ENCODE peak calls at places on chromosomes 7 and 10, in seven cellular contexts. X is heart right ventricle, P is cardiac muscle cell, G is body of pancreas, F is colonic mucosa, V is stomach, E is thoracic aorta. R is an unnamed sample.

GRCh38 chr10:128643658-128644057 is 517.4 kb upstream of the MKI67 start:
- DNase-seq in X (no peak), G (no peak), F (no peak), E (no peak), P (no peak), V (no peak), R (no peak)

GRCh38 chr7:32670105-32670504 is 174.8 kb downstream of the AVL9 start:
- DNase-seq in G (no peak), V (peak; percentile 31), E (no peak), F (peak; percentile 68), X (no peak), P (peak; percentile 36), R (peak; percentile 91)

GRCh38 chr10:114131094-114131493 is 42.9 kb downstream of the CCDC186 start:
- DNase-seq in F (no peak), X (no peak), G (no peak), E (no peak), P (no peak), V (no peak), R (no peak)

GRCh38 chr10:91700273-91700672 is 67.4 kb upstream of the PPP1R3C start:
- DNase-seq in P (no peak), E (peak; percentile 15), X (no peak), V (no peak), F (no peak), G (no peak), R (no peak)

GRCh38 chr7:81167934-81168333 is 249.1 kb upstream of the SEMA3C start:
- DNase-seq in V (no peak), E (no peak), X (no peak), P (no peak), F (no peak), G (no peak), R (no peak)

GRCh38 chr10:29174389-29174788 is 114.5 kb upstream of the LYZL1 start:
- DNase-seq in G (no peak), X (no peak), P (no peak), F (no peak), V (no peak), E (no peak), R (no peak)

GRCh38 chr7:88350118-88350517 is 43.4 kb upstream of the STEAP4 start:
- DNase-seq in E (no peak), G (no peak), X (no peak), V (no peak), F (no peak), P (no peak), R (no peak)

GRCh38 chr10:73968101-73968515 is 29.8 kb upstream of the VCL start:
- DNase-seq in V (no peak), G (no peak), F (no peak), P (peak; percentile 57), E (no peak), X (no peak), R (no peak)

GRCh38 chr7:44748948-44749731 is 493 bp downstream of the ZMIZ2 start:
- DNase-seq in F (no peak), G (no peak), V (no peak), E (no peak), X (no peak), P (no peak), R (no peak)

GRCh38 chr10:21764790-21765189 is 230.8 kb downstream of the MLLT10 start:
- DNase-seq in P (no peak), V (no peak), F (no peak), X (no peak), G (no peak), E (no peak), R (no peak)

GRCh38 chr7:92837214-92837749 is 909 bp upstream of the CDK6 start:
- DNase-seq in E (no peak), F (no peak), V (no peak), X (no peak), P (peak; percentile 35), G (no peak), R (no peak)

GRCh38 chr10:48604408-48605263 is at the start of gene ARHGAP22:
- DNase-seq in F (peak; percentile 58), E (peak; percentile 22), G (no peak), V (no peak), P (peak; percentile 43), X (peak; percentile 42), R (peak; percentile 11)

GRCh38 chr10:34716958-34717357 is 98.1 kb downstream of the PARD3 start:
- DNase-seq in G (no peak), P (no peak), V (no peak), E (no peak), F (no peak), X (no peak), R (peak; percentile 28)

GRCh38 chr7:139043823-139044812 is 8.3 kb upstream of the ZC3HAV1L start:
- DNase-seq in E (no peak), F (peak; percentile 33), X (no peak), P (no peak), V (peak; percentile 55), G (no peak), R (peak; percentile 27)

GRCh38 chr7:80443336-80443735 is 68.5 kb downstream of the GNAT3 start:
- DNase-seq in F (no peak), X (no peak), G (no peak), P (peak; percentile 19), E (no peak), V (no peak), R (no peak)

GRCh38 chr7:7731732-7732131 is 13.3 kb upstream of the RPA3 start:
- DNase-seq in F (no peak), E (no peak), P (no peak), G (no peak), V (no peak), X (no peak), R (peak; percentile 48)

GRCh38 chr7:64612452-64612851 is 49.6 kb upstream of the ZNF680 start:
- DNase-seq in P (no peak), X (no peak), F (no peak), E (no peak), G (peak; percentile 15), V (no peak), R (no peak)

GRCh38 chr7:64613653-64614052 is 50.8 kb upstream of the ZNF680 start:
- DNase-seq in F (no peak), X (no peak), E (no peak), V (no peak), G (no peak), P (no peak), R (no peak)

GRCh38 chr7:64610997-64611396 is 48.1 kb upstream of the ZNF680 start:
- DNase-seq in V (no peak), P (no peak), F (no peak), E (no peak), G (no peak), X (no peak), R (no peak)

GRCh38 chr7:64614812-64615211 is 51.1 kb upstream of the ZNF107 start:
- DNase-seq in X (no peak), F (no peak), E (no peak), G (no peak), V (no peak), P (no peak), R (no peak)

GRCh38 chr7:64611717-64612116 is 48.8 kb upstream of the ZNF680 start:
- DNase-seq in E (no peak), V (no peak), P (no peak), X (no peak), G (no peak), F (no peak), R (no peak)
- H3K9me3 ChIP-seq in E (no peaks in the 10 kb centered on the region), V (no peaks in the 10 kb centered on the region), P (no peaks in the 10 kb centered on the region), X (no peaks in the 10 kb centered on the region), G (no peaks in the 10 kb centered on the region), F (no peaks in the 10 kb centered on the region), R (no peaks in the 10 kb centered on the region)

GRCh38 chr10:130713731-130714130 is 577.5 kb downstream of the GLRX3 start:
- DNase-seq in F (no peak), V (no peak), E (no peak), P (no peak), X (no peak), G (no peak), R (no peak)
- H3K9me3 ChIP-seq in F (no peaks in the 10 kb centered on the region), V (no peaks in the 10 kb centered on the region), E (no peaks in the 10 kb centered on the region), P (no peaks in the 10 kb centered on the region), X (no peaks in the 10 kb centered on the region), G (no peaks in the 10 kb centered on the region), R (no peaks in the 10 kb centered on the region)

GRCh38 chr10:130329792-130330191 is 193.6 kb downstream of the GLRX3 start:
- DNase-seq in E (no peak), X (no peak), P (no peak), V (no peak), F (no peak), G (no peak), R (no peak)

GRCh38 chr10:130326954-130327353 is 190.8 kb downstream of the GLRX3 start:
- DNase-seq in V (no peak), G (no peak), F (no peak), P (no peak), X (no peak), E (no peak), R (no peak)
- H3K9me3 ChIP-seq in V (peaks cover 58% of the 10 kb centered on the region), G (no peaks in the 10 kb centered on the region), F (no peaks in the 10 kb centered on the region), P (no peaks in the 10 kb centered on the region), X (no peaks in the 10 kb centered on the region), E (no peaks in the 10 kb centered on the region), R (no peaks in the 10 kb centered on the region)

DNA sequence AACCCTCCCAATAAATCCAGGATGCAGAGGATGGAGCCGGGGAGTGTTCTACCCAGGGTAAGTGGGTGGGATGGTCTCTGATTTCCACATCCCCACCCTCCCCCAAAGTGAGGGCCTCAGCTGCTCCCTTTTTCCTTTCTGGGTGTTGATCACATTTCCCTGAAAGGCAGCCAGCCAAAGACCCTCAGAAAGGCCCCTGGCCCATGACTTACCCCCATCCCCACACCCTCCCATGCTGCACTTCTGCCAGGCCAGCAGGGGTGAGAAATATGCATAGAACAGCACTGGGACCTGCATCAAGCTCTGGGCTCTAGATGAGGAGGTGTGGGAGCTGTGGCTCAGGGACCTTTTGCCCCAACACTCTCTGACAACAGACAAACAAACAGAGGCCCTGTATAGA is 927.3 kb upstream of the ZNF722 start:
- DNase-seq in P (no peak), V (peak; percentile 7), G (no peak), E (no peak), X (no peak), F (no peak), R (no peak)
- H3K9me3 ChIP-seq in P (no peaks in the 10 kb centered on the region), V (peaks cover 88% of the 10 kb centered on the region), G (no peaks in the 10 kb centered on the region), E (no peaks in the 10 kb centered on the region), X (peaks cover 6% of the 10 kb centered on the region), F (no peaks in the 10 kb centered on the region), R (peaks cover 8% of the 10 kb centered on the region)

GRCh38 chr7:35333265-35333664 is 79.4 kb upstream of the TBX20 start:
- DNase-seq in P (no peak), X (no peak), G (no peak), E (no peak), V (no peak), F (no peak), R (no peak)

GRCh38 chr7:35339811-35340210 is 85.9 kb upstream of the TBX20 start:
- DNase-seq in P (no peak), G (no peak), V (no peak), E (no peak), X (no peak), F (no peak), R (no peak)

GRCh38 chr7:35334511-35334910 is 80.6 kb upstream of the TBX20 start:
- DNase-seq in P (no peak), E (no peak), F (no peak), X (no peak), V (no peak), G (no peak), R (no peak)

GRCh38 chr7:35331730-35332678 is 78.1 kb upstream of the TBX20 start:
- DNase-seq in F (no peak), E (no peak), P (no peak), V (no peak), X (no peak), G (no peak), R (no peak)

DNA sequence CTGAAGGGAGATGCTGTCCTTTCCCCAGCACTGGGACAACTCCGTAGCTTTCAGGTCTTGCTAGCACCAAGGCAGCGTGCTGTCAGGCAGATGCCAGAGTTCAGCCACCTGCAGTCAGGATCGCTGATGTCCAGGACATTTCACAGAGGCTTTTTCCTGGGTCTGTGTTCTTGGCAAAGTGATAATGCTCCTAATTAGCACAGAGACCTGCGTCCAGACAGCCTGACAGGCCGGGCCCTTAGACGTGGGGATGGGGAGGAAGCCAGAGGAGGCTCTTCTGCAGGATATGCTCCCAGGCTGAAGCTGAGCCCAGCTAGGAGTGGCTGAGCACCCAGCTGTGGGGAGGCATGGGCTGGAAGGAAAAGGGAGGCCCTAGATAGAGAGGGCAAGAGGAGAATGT is 82.5 kb upstream of the TBX20 start:
- DNase-seq in F (no peak), E (no peak), P (no peak), X (no peak), V (no peak), G (no peak), R (no peak)
- H3K9me3 ChIP-seq in F (no peaks in the 10 kb centered on the region), E (no peaks in the 10 kb centered on the region), P (no peaks in the 10 kb centered on the region), X (no peaks in the 10 kb centered on the region), V (no peaks in the 10 kb centered on the region), G (no peaks in the 10 kb centered on the region), R (no peaks in the 10 kb centered on the region)

R was measured in small intestine.